ENCODE peak calls at places on chromosomes 12 and 14, in four cellular contexts. K is WTC11, L is body of pancreas, A is HCT116. P is an unnamed sample.

GRCh38 chr12:70719672-70720420 is 82.6 kb upstream of the PTPRB start:
- DNase-seq in K (peak), L (peak), A (no peak), P (peak)

GRCh38 chr14:89212386-89213235 is 204.4 kb downstream of the FOXN3 start:
- DNase-seq in K (no peak), L (no peak), A (no peak), P (no peak)

GRCh38 chr14:56168007-56168616 is 49.9 kb downstream of the PELI2 start:
- DNase-seq in K (no peak), L (peak), A (no peak), P (no peak)

GRCh38 chr14:84657866-84658385 is 872.0 kb upstream of the FLRT2 start:
- DNase-seq in K (no peak), L (no peak), A (no peak), P (no peak)

GRCh38 chr12:111784953-111785352 is 18.2 kb downstream of the ALDH2 start:
- DNase-seq in K (no peak), L (no peak), A (no peak), P (no peak)

GRCh38 chr12:109604902-109605536 is 31.4 kb downstream of the MVK start:
- DNase-seq in K (no peak), L (no peak), A (no peak), P (no peak)

GRCh38 chr12:10968765-10969456 is 17.8 kb downstream of the TAS2R50 start:
- DNase-seq in K (no peak), L (peak), A (no peak), P (no peak)

GRCh38 chr12:109793826-109794501 is 39.2 kb downstream of the TRPV4 start:
- DNase-seq in K (no peak), L (no peak), A (no peak), P (no peak)

GRCh38 chr12:107632246-107632645 is 53.4 kb upstream of the PWP1 start:
- DNase-seq in K (no peak), L (no peak), A (no peak), P (no peak)

GRCh38 chr12:45893240-45893639 is 97.1 kb downstream of the SCAF11 start:
- DNase-seq in K (no peak), L (no peak), A (peak), P (no peak)

GRCh38 chr12:116278667-116279066 is 1.2 kb upstream of the MED13L start:
- DNase-seq in K (no peak), L (no peak), A (no peak), P (no peak)

GRCh38 chr14:94547726-94548125 is 13.5 kb upstream of the SERPINA4 start:
- DNase-seq in K (no peak), L (no peak), A (no peak), P (no peak)

GRCh38 chr14:32202468-32202865 is 602 bp downstream of the RNU6-8 start:
- DNase-seq in K (no peak), L (no peak), A (no peak), P (no peak)

GRCh38 chr14:37253905-37254304 is 56.2 kb downstream of the MIPOL1 start:
- DNase-seq in K (no peak), L (no peak), A (no peak), P (no peak)

GRCh38 chr14:72653026-72653425 is 240.9 kb downstream of the DPF3 start:
- DNase-seq in K (no peak), L (no peak), A (no peak), P (no peak)

GRCh38 chr12:4780624-4781023 is 60.4 kb downstream of the GALNT8 start:
- DNase-seq in K (no peak), L (no peak), A (no peak), P (no peak)

GRCh38 chr12:124487065-124487833 is 80.2 kb downstream of the NCOR2 start:
- DNase-seq in K (no peak), L (no peak), A (no peak), P (no peak)

GRCh38 chr12:108371801-108372344 is 32.8 kb upstream of the CMKLR1 start:
- DNase-seq in K (no peak), L (no peak), A (no peak), P (no peak)

GRCh38 chr12:47400251-47400650 is 305.6 kb downstream of the RPAP3 start:
- DNase-seq in K (no peak), L (no peak), A (no peak), P (no peak)

GRCh38 chr12:3202734-3203446 is 125.7 kb downstream of the TSPAN9 start:
- DNase-seq in K (peak), L (peak), A (no peak), P (peak)

GRCh38 chr14:54444003-54444402 is 2.8 kb upstream of the CNIH1 start:
- DNase-seq in K (no peak), L (no peak), A (no peak), P (no peak)

GRCh38 chr14:68922886-68923285 is 56.2 kb downstream of the ACTN1 start:
- DNase-seq in K (no peak), L (no peak), A (no peak), P (no peak)

GRCh38 chr12:89706551-89707348 is 1.9 kb downstream of the ATP2B1 start:
- DNase-seq in K (no peak), L (no peak), A (no peak), P (peak)

GRCh38 chr12:6279631-6280030 is 30.9 kb upstream of the PLEKHG6 start:
- DNase-seq in K (no peak), L (no peak), A (no peak), P (no peak)

GRCh38 chr14:28709571-28710305 is 56.8 kb upstream of the FOXG1 start:
- DNase-seq in K (no peak), L (no peak), A (no peak), P (no peak)

GRCh38 chr14:105742531-105742848 is 216.1 kb downstream of the TMEM121 start:
- DNase-seq in K (no peak), L (no peak), A (no peak), P (no peak)

GRCh38 chr12:6382371-6382770 is 1.6 kb upstream of the LTBR start:
- DNase-seq in K (no peak), L (no peak), A (no peak), P (no peak)

GRCh38 chr14:105496831-105497591 is 6.0 kb downstream of the TEDC1 start:
- DNase-seq in K (peak), L (no peak), A (no peak), P (no peak)

GRCh38 chr14:90644882-90645281 is 171.3 kb downstream of the TTC7B start:
- DNase-seq in K (no peak), L (no peak), A (no peak), P (no peak)

GRCh38 chr14:76051717-76052459 is 66.3 kb downstream of the IFT43 start:
- DNase-seq in K (peak), L (no peak), A (no peak), P (no peak)

DNA sequence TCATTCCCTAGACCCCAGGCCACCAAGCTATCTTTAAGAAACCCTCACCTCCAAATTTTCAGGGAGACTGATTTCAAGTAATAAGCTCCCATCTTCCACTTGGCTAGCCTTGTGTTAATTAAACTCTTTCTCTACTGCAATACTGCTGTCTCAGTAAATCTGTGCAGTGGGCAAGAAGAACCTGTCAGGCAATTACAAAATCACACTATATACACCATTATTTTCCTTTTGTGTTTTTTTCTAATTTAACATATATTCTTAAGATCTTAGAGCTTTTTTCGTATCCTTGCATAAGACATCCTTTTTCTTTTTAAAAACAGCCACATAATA is 7.7 kb upstream of the GOLGA5 start:
- DNase-seq in K (no peak), L (no peak), A (no peak), P (no peak)
- TF ChIP-seq CTCF in K (no peak), L (no peak), A (no peak), P (no peak)

DNA sequence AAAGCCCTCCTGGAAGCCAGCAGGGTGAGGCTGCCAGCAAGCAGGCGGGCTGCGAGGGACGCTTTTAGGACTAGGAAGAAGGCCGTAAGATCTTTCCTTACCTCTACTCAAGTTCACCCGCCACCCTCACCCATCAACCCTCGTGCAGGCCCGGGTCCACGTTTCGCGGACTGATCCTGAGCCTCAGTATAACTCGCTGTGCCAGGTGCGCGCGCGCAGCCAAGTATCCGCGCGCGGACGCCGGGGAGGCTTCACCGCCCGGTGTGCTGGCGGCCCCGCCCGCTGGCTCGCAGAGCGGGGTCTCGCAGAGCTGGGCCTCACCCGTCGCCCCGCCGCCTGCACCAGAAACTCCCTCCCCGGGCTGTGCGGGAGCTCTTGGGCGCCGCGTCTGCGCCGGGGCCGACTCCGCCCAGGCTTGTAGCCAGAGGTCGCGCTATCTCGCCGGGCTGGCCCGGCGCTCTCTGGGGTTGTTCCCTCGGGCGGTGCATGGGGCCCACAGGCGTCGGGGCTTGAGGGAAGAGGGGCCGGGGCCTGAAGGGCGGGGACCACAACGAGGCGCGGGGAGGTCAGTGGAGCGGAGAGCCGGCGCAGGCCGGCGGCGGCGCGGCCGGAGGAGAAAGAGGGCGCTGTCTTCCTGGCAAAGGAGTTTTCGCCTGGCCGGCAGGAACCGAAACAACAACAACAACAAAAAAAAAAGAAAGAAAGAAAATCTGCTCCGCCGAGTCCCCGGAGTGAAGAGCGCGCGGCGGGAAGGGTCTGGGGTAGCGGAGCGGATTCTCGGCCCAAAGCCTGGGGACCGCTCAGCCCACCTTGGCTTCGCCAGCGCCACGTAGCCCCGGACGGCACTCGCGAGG is 7.7 kb upstream of the SIX1 start:
- DNase-seq in K (peak), L (peak), A (no peak), P (peak)
- TF ChIP-seq CTCF in K (no peak), L (no peak), A (no peak), P (no peak)

GRCh38 chr12:25970916-25971674 is 12.6 kb downstream of the RASSF8 start:
- DNase-seq in K (no peak), L (no peak), A (no peak), P (no peak)
- TF ChIP-seq CTCF in K (no peak), L (no peak), A (no peak), P (no peak)

GRCh38 chr12:103503546-103504480 is 8.0 kb upstream of the C12orf42 start:
- DNase-seq in K (peak), L (peak), A (peak), P (peak)
- TF ChIP-seq CTCF in K (peak), L (no peak), A (peak), P (peak)

DNA sequence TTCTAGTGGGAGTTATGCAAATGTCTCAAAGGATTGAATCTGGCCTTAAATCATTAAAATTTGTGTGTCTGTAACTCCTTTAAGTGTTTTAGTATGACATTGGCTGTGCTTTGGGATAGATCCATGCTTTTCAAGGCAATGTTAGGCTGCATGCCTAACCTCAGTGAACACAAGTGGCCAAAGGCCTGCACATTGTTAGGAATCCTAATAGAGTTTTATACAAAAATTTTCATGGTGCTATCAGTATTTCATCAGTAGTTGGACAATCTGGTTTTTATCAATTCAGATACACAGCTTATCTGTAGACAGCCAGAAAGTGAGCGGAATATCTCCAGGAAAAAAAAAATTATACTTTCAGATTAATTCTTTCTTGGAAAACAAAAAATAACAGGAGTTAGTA is 324.0 kb upstream of the PDE3A start:
- DNase-seq in K (no peak), L (no peak), A (no peak), P (no peak)
- TF ChIP-seq CTCF in K (no peak), L (no peak), A (no peak), P (no peak)

GRCh38 chr14:104078031-104078455 is 7.5 kb upstream of the ASPG start:
- DNase-seq in K (peak), L (peak), A (peak), P (peak)

GRCh38 chr14:104073764-104074163 is 11.7 kb upstream of the ASPG start:
- DNase-seq in K (no peak), L (no peak), A (no peak), P (no peak)

GRCh38 chr14:104076743-104077142 is 8.8 kb upstream of the ASPG start:
- DNase-seq in K (no peak), L (no peak), A (no peak), P (no peak)

GRCh38 chr14:104072586-104072985 is 12.9 kb upstream of the ASPG start:
- DNase-seq in K (no peak), L (no peak), A (no peak), P (no peak)

GRCh38 chr14:104075530-104076151 is 9.9 kb upstream of the ASPG start:
- DNase-seq in K (no peak), L (no peak), A (no peak), P (no peak)
- TF ChIP-seq CTCF in K (no peak), L (no peak), A (peak), P (no peak)

GRCh38 chr12:32377344-32378000 is 21.9 kb upstream of the FGD4 start:
- DNase-seq in K (no peak), L (no peak), A (no peak), P (no peak)
- TF ChIP-seq CTCF in K (no peak), L (no peak), A (no peak), P (no peak)

DNA sequence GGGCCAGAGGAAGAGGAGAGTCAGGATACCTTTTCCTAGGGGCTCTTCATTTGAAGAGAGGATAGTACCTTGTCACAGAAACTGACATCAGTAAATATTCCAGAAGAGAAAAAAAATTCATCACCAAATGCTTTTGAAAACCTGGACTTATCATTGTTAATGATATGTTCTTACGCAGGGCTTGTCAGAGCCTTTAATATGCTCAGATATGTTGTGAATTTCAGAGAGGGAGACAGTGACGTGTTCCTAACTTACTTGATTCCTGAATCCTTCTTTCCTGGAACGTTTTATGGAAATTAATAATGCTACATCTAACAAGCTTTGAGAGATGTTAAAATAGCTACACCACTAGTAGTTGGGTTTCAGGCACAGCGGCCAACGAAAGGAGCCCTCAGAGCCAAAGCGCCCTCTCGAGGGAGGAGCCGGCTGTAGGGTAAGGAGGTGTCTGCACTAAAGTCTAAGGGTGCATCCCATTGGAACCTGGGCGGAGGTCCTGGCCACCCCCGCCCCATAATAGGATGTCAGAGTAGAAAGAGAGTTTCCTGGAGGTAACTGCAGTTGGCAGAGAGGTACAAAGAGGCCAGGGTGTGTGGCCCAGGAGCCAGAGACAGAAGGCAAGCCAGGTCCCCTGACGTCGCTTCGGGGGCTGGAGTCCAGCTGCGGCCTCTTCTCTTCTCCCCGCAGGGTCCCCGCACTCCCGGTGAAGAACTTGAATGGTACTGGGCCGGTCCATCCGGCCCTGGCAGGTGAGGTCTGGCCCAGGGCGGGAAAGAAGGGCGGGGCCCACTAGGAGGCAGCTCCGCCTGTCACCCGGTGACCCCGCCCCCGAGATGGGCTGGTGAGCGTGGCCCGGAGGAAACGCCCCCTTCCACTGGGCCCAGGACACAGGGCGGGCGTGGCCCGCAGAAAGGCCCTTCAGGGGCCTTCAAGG is 36.2 kb downstream of the DTX1 start:
- DNase-seq in K (peak), L (no peak), A (no peak), P (peak)
- TF ChIP-seq CTCF in K (no peak), L (no peak), A (peak), P (no peak)

GRCh38 chr14:44369401-44370123 is 137.5 kb downstream of the FSCB start:
- DNase-seq in K (no peak), L (no peak), A (no peak), P (no peak)
- TF ChIP-seq CTCF in K (no peak), L (no peak), A (no peak), P (no peak)

GRCh38 chr12:57744777-57745484 is at the start of gene TSPAN31:
- DNase-seq in K (peak), L (peak), A (peak), P (peak)
- TF ChIP-seq CTCF in K (no peak), L (no peak), A (no peak), P (no peak)

P was measured in colonic mucosa.